ENCODE peak calls at places on chromosomes 12 and 14, in eight cellular contexts. Q is NCI-H2029; J is thyroid gland; I is mesothelial cell of epicardium; W is GM23338; T is activated CD8-positive, alpha-beta memory T cell treated with anti-CD3 and anti-CD28 coated beads for 48 hours; C is T-helper 1 cell; S is posterior cingulate gyrus. X is an unnamed sample.

GRCh38 chr14:76696791-76697190 is 64.5 kb upstream of the VASH1 start:
- DNase-seq in Q (no peak), J (no peak), I (no peak), W (no peak), T (no peak), C (no peak), S (no peak), X (no peak)

GRCh38 chr12:132719141-132719953 is 8.7 kb downstream of the PGAM5 start:
- DNase-seq in Q (no peak), J (no peak), I (no peak), W (no peak), T (no peak), C (no peak), S (peak), X (no peak)

GRCh38 chr12:53107122-53107521 is 3.8 kb downstream of the SOAT2 start:
- DNase-seq in Q (no peak), J (no peak), I (no peak), W (no peak), T (no peak), C (no peak), S (no peak), X (no peak)

GRCh38 chr12:19014243-19014642 is 115.3 kb upstream of the PLEKHA5 start:
- DNase-seq in Q (no peak), J (no peak), I (no peak), W (no peak), T (no peak), C (no peak), S (no peak), X (no peak)

GRCh38 chr12:31585271-31585670 is 5.7 kb downstream of the DENND5B start:
- DNase-seq in Q (no peak), J (no peak), I (no peak), W (no peak), T (no peak), C (no peak), S (no peak), X (no peak)

GRCh38 chr12:50562485-50563433 is 58.0 kb downstream of the DIP2B start:
- DNase-seq in Q (no peak), J (no peak), I (no peak), W (no peak), T (no peak), C (no peak), S (no peak), X (no peak)

GRCh38 chr14:91252901-91253794 is 8.6 kb upstream of the GPR68 start:
- DNase-seq in Q (no peak), J (peak), I (peak), W (peak), T (no peak), C (no peak), S (peak), X (no peak)

GRCh38 chr12:57430117-57430930 is 519 bp downstream of the R3HDM2 start:
- DNase-seq in Q (peak), J (peak), I (no peak), W (peak), T (peak), C (peak), S (no peak), X (peak)

GRCh38 chr12:93109794-93110203 is 180.7 kb upstream of the EEA1 start:
- DNase-seq in Q (no peak), J (no peak), I (no peak), W (no peak), T (no peak), C (no peak), S (no peak), X (no peak)

GRCh38 chr12:96225003-96225855 is 31.1 kb downstream of the ELK3 start:
- DNase-seq in Q (no peak), J (no peak), I (peak), W (no peak), T (no peak), C (no peak), S (no peak), X (peak)

GRCh38 chr14:68215628-68216027 is 396.0 kb downstream of the RAD51B start:
- DNase-seq in Q (no peak), J (no peak), I (no peak), W (no peak), T (no peak), C (no peak), S (no peak), X (no peak)

GRCh38 chr12:5630101-5630500 is 198.2 kb downstream of the NTF3 start:
- DNase-seq in Q (no peak), J (no peak), I (no peak), W (no peak), T (no peak), C (no peak), S (no peak), X (no peak)

GRCh38 chr12:75944097-75944904 is 87.3 kb downstream of the PHLDA1 start:
- DNase-seq in Q (peak), J (no peak), I (no peak), W (peak), T (no peak), C (no peak), S (no peak), X (no peak)

GRCh38 chr14:67729072-67729561 is 27.4 kb downstream of the RDH12 start:
- DNase-seq in Q (no peak), J (peak), I (no peak), W (peak), T (no peak), C (no peak), S (no peak), X (no peak)

GRCh38 chr12:114673169-114673833 is 10.7 kb downstream of the TBX3 start:
- DNase-seq in Q (no peak), J (peak), I (no peak), W (peak), T (no peak), C (no peak), S (no peak), X (no peak)

GRCh38 chr12:67449591-67450052 is 180.5 kb downstream of the CAND1 start:
- DNase-seq in Q (no peak), J (no peak), I (no peak), W (no peak), T (no peak), C (no peak), S (no peak), X (no peak)

GRCh38 chr12:45675534-45675933 is 54.0 kb upstream of the ARID2 start:
- DNase-seq in Q (no peak), J (no peak), I (no peak), W (no peak), T (no peak), C (no peak), S (no peak), X (no peak)

GRCh38 chr12:48824112-48824511 is 5.8 kb downstream of the CACNB3 start:
- DNase-seq in Q (no peak), J (no peak), I (no peak), W (peak), T (no peak), C (no peak), S (peak), X (no peak)

GRCh38 chr12:50647479-50647878 is 116.4 kb upstream of the ATF1 start:
- DNase-seq in Q (no peak), J (no peak), I (no peak), W (no peak), T (no peak), C (no peak), S (no peak), X (no peak)

GRCh38 chr14:64826845-64827244 is 52.9 kb downstream of the SPTB start:
- DNase-seq in Q (no peak), J (no peak), I (no peak), W (no peak), T (no peak), C (no peak), S (no peak), X (no peak)

GRCh38 chr14:87409401-87409800 is 583.6 kb downstream of the GALC start:
- DNase-seq in Q (no peak), J (no peak), I (no peak), W (no peak), T (no peak), C (no peak), S (no peak), X (no peak)

GRCh38 chr12:131103614-131104463 is 150.1 kb downstream of the ADGRD1 start:
- DNase-seq in Q (no peak), J (no peak), I (no peak), W (no peak), T (no peak), C (no peak), S (peak), X (peak)

GRCh38 chr14:22122227-22123187 is 448.9 kb upstream of the OR4E1 start:
- DNase-seq in Q (no peak), J (no peak), I (no peak), W (peak), T (no peak), C (peak), S (no peak), X (no peak)

X was measured in breast epithelium.